ENCODE peak calls at places on chromosomes 5 and 9, in four cellular contexts. One of them, this sample, is unnamed. For H3K4me1, the result is how much of the 10 kb centered on the place peaks cover.

GRCh38 chr9:127488946-127489345 is 37.6 kb downstream of the LRSAM1 start:
- DNase-seq in uterus: no peak
- DNase-seq in A549: no peak
- DNase-seq in ovary: no peak
- DNase-seq in this sample: no peak

GRCh38 chr9:117825609-117826347 is 121.6 kb downstream of the TLR4 start:
- DNase-seq in uterus: no peak
- DNase-seq in A549: no peak
- DNase-seq in ovary: no peak
- DNase-seq in this sample: no peak

GRCh38 chr9:86668488-86668887 is 278.8 kb downstream of the GAS1 start:
- DNase-seq in uterus: no peak
- DNase-seq in A549: no peak
- DNase-seq in ovary: no peak
- DNase-seq in this sample: no peak

GRCh38 chr5:121746763-121747162 is 104.9 kb upstream of the FTMT start:
- DNase-seq in uterus: no peak
- DNase-seq in A549: no peak
- DNase-seq in ovary: no peak
- DNase-seq in this sample: no peak

GRCh38 chr9:20990867-20991266 is 40.6 kb downstream of the HACD4 start:
- DNase-seq in uterus: no peak
- DNase-seq in A549: no peak
- DNase-seq in ovary: no peak
- DNase-seq in this sample: peak

GRCh38 chr5:124438390-124439380 is 307.8 kb downstream of the ZNF608 start:
- DNase-seq in uterus: no peak
- DNase-seq in A549: no peak
- DNase-seq in ovary: no peak
- DNase-seq in this sample: no peak

GRCh38 chr5:1734908-1735289 is 64.7 kb downstream of the MRPL36 start:
- DNase-seq in uterus: no peak
- DNase-seq in A549: no peak
- DNase-seq in ovary: no peak
- DNase-seq in this sample: peak

GRCh38 chr9:4262735-4263141 is 37.1 kb downstream of the GLIS3 start:
- DNase-seq in uterus: no peak
- DNase-seq in A549: peak
- DNase-seq in ovary: no peak
- DNase-seq in this sample: no peak

GRCh38 chr9:118946669-118947068 is 422.6 kb downstream of the BRINP1 start:
- DNase-seq in uterus: no peak
- DNase-seq in A549: no peak
- DNase-seq in ovary: no peak
- DNase-seq in this sample: no peak

GRCh38 chr9:12934515-12935301 is 159.9 kb downstream of the LURAP1L start:
- DNase-seq in uterus: no peak
- DNase-seq in A549: no peak
- DNase-seq in ovary: no peak
- DNase-seq in this sample: no peak
- H3K4me3 ChIP-seq in uterus: no peak
- H3K4me3 ChIP-seq in A549: no peak
- H3K4me3 ChIP-seq in ovary: no peak
- H3K4me3 ChIP-seq in this sample: no peak

GRCh38 chr5:67305401-67305800 is 108.8 kb upstream of the CD180 start:
- DNase-seq in uterus: peak
- DNase-seq in A549: no peak
- DNase-seq in ovary: no peak
- DNase-seq in this sample: no peak
- H3K4me1 ChIP-seq in uterus: under half
- H3K4me1 ChIP-seq in A549: under half
- H3K4me1 ChIP-seq in ovary: under half
- H3K4me1 ChIP-seq in this sample: under half

DNA sequence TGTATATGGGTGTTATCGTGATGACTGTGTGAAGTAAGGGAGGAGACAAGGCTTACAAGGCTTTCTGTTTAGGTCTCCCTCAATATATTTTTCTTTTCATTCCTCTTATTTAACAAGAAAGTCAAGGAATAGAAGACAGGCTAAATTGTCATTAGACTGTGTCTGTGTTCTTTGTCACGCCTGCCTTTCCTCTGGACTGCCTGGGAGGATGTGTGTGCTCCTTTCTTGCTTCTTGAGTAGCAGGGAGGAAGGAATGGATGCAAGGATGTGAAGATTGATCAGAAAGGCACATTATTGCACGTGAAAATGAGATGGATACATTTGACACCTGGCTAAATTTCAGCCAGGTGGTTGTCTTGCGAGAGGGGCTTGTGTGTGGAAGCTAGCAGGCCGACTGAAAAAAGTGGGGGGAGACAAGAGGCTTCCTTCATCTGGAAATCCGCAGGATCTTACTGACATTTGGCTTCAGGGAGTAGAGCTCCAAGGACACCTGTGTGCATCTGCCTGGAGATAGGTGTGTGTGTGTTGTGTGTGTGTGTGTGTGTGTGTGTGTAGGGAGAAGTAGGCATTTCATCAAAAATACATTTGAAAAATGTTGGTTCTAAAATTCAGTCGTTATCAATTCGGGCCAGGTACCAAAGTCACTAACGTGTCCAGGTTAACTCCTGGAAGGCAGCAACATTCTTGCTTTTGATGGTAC is 200.0 kb downstream of the MEF2C start:
- DNase-seq in uterus: no peak
- DNase-seq in A549: no peak
- DNase-seq in ovary: no peak
- DNase-seq in this sample: no peak
- H3K4me3 ChIP-seq in uterus: no peak
- H3K4me3 ChIP-seq in A549: no peak
- H3K4me3 ChIP-seq in ovary: no peak
- H3K4me3 ChIP-seq in this sample: no peak

GRCh38 chr5:113166285-113166684 is 189.7 kb downstream of the DCP2 start:
- DNase-seq in uterus: no peak
- DNase-seq in A549: no peak
- DNase-seq in ovary: no peak
- DNase-seq in this sample: no peak
- H3K4me1 ChIP-seq in uterus: under half
- H3K4me1 ChIP-seq in A549: under half
- H3K4me1 ChIP-seq in ovary: under half
- H3K4me1 ChIP-seq in this sample: under half

GRCh38 chr9:97933573-97933972 is 4.4 kb downstream of the HEMGN start:
- DNase-seq in uterus: no peak
- DNase-seq in A549: no peak
- DNase-seq in ovary: no peak
- DNase-seq in this sample: no peak
- H3K4me3 ChIP-seq in uterus: no peak
- H3K4me3 ChIP-seq in A549: no peak
- H3K4me3 ChIP-seq in ovary: no peak
- H3K4me3 ChIP-seq in this sample: no peak

GRCh38 chr5:73135429-73136276 is 15.3 kb downstream of the TMEM171 start:
- DNase-seq in uterus: no peak
- DNase-seq in A549: peak
- DNase-seq in ovary: no peak
- DNase-seq in this sample: no peak
- H3K4me1 ChIP-seq in uterus: under half
- H3K4me1 ChIP-seq in A549: under half
- H3K4me1 ChIP-seq in ovary: under half
- H3K4me1 ChIP-seq in this sample: under half

GRCh38 chr9:131148966-131149677 is 23.7 kb downstream of the NUP214 start:
- DNase-seq in uterus: no peak
- DNase-seq in A549: no peak
- DNase-seq in ovary: no peak
- DNase-seq in this sample: no peak
- H3K4me3 ChIP-seq in uterus: no peak
- H3K4me3 ChIP-seq in A549: no peak
- H3K4me3 ChIP-seq in ovary: no peak
- H3K4me3 ChIP-seq in this sample: no peak

GRCh38 chr5:134559672-134560071 is 34.2 kb downstream of the JADE2 start:
- DNase-seq in uterus: no peak
- DNase-seq in A549: no peak
- DNase-seq in ovary: no peak
- DNase-seq in this sample: no peak
- H3K4me1 ChIP-seq in uterus: under half
- H3K4me1 ChIP-seq in A549: under half
- H3K4me1 ChIP-seq in ovary: under half
- H3K4me1 ChIP-seq in this sample: under half

GRCh38 chr5:176784218-176785165 is 25.9 kb upstream of the UNC5A start:
- DNase-seq in uterus: no peak
- DNase-seq in A549: peak
- DNase-seq in ovary: no peak
- DNase-seq in this sample: no peak
- H3K4me3 ChIP-seq in uterus: no peak
- H3K4me3 ChIP-seq in A549: no peak
- H3K4me3 ChIP-seq in ovary: no peak
- H3K4me3 ChIP-seq in this sample: no peak

GRCh38 chr5:96962540-96962991 is 26.7 kb downstream of the LNPEP start:
- DNase-seq in uterus: no peak
- DNase-seq in A549: no peak
- DNase-seq in ovary: no peak
- DNase-seq in this sample: no peak

GRCh38 chr5:96961053-96961452 is 25.2 kb downstream of the LNPEP start:
- DNase-seq in uterus: no peak
- DNase-seq in A549: no peak
- DNase-seq in ovary: no peak
- DNase-seq in this sample: no peak

GRCh38 chr5:96957125-96958041 is 21.5 kb downstream of the LNPEP start:
- DNase-seq in uterus: no peak
- DNase-seq in A549: no peak
- DNase-seq in ovary: no peak
- DNase-seq in this sample: no peak

GRCh38 chr5:96963267-96963666 is 27.4 kb downstream of the LNPEP start:
- DNase-seq in uterus: peak
- DNase-seq in A549: no peak
- DNase-seq in ovary: no peak
- DNase-seq in this sample: no peak

GRCh38 chr5:96958977-96959376 is 23.1 kb downstream of the LNPEP start:
- DNase-seq in uterus: no peak
- DNase-seq in A549: no peak
- DNase-seq in ovary: no peak
- DNase-seq in this sample: no peak
- H3K4me1 ChIP-seq in uterus: under half
- H3K4me1 ChIP-seq in A549: under half
- H3K4me1 ChIP-seq in ovary: under half
- H3K4me1 ChIP-seq in this sample: under half

This sample was measured in lung.